ENCODE peak calls at places on chromosomes 1 and 21, in ten cellular contexts. One of them, this sample, is unnamed.

GRCh38 chr1:47249755-47250154 is 17.7 kb upstream of the TAL1 start:
- DNase-seq in upper lobe of right lung: no peak
- DNase-seq in endothelial cell of umbilical vein: no peak
- DNase-seq in psoas muscle: no peak
- DNase-seq in body of pancreas: no peak
- DNase-seq in lower lobe of right lung: no peak
- DNase-seq in HepG2: no peak
- DNase-seq in adrenal gland: no peak
- DNase-seq in transverse colon: no peak
- DNase-seq in thyroid gland: no peak
- DNase-seq in this sample: no peak

GRCh38 chr1:86542626-86543025 is 4.3 kb upstream of the CLCA4 start:
- DNase-seq in upper lobe of right lung: no peak
- DNase-seq in endothelial cell of umbilical vein: peak; percentile 42
- DNase-seq in psoas muscle: no peak
- DNase-seq in body of pancreas: no peak
- DNase-seq in lower lobe of right lung: no peak
- DNase-seq in HepG2: no peak
- DNase-seq in adrenal gland: no peak
- DNase-seq in transverse colon: no peak
- DNase-seq in thyroid gland: no peak
- DNase-seq in this sample: no peak

GRCh38 chr1:17768651-17769241 is 13.6 kb downstream of the ACTL8 start:
- DNase-seq in upper lobe of right lung: no peak
- DNase-seq in endothelial cell of umbilical vein: no peak
- DNase-seq in psoas muscle: peak; percentile 64
- DNase-seq in body of pancreas: peak; percentile 25
- DNase-seq in lower lobe of right lung: no peak
- DNase-seq in HepG2: no peak
- DNase-seq in adrenal gland: no peak
- DNase-seq in transverse colon: peak; percentile 21
- DNase-seq in thyroid gland: no peak
- DNase-seq in this sample: no peak

GRCh38 chr1:205629751-205630150 is 2.1 kb downstream of the ELK4 start:
- DNase-seq in upper lobe of right lung: no peak
- DNase-seq in endothelial cell of umbilical vein: no peak
- DNase-seq in psoas muscle: no peak
- DNase-seq in body of pancreas: no peak
- DNase-seq in lower lobe of right lung: no peak
- DNase-seq in HepG2: no peak
- DNase-seq in adrenal gland: no peak
- DNase-seq in transverse colon: no peak
- DNase-seq in thyroid gland: no peak
- DNase-seq in this sample: no peak

GRCh38 chr1:212513586-212513985 is 80.9 kb downstream of the NENF start:
- DNase-seq in upper lobe of right lung: no peak
- DNase-seq in endothelial cell of umbilical vein: no peak
- DNase-seq in psoas muscle: no peak
- DNase-seq in body of pancreas: no peak
- DNase-seq in lower lobe of right lung: no peak
- DNase-seq in HepG2: no peak
- DNase-seq in adrenal gland: no peak
- DNase-seq in transverse colon: no peak
- DNase-seq in thyroid gland: peak; percentile 13
- DNase-seq in this sample: no peak

GRCh38 chr21:41642399-41642798 is 124.5 kb downstream of the RIPK4 start:
- DNase-seq in upper lobe of right lung: peak; percentile 6
- DNase-seq in endothelial cell of umbilical vein: no peak
- DNase-seq in psoas muscle: no peak
- DNase-seq in body of pancreas: no peak
- DNase-seq in lower lobe of right lung: no peak
- DNase-seq in HepG2: peak; percentile 14
- DNase-seq in adrenal gland: no peak
- DNase-seq in transverse colon: no peak
- DNase-seq in thyroid gland: no peak
- DNase-seq in this sample: peak; percentile 7

GRCh38 chr1:11575553-11575952 is 78.7 kb downstream of the FBXO2 start:
- DNase-seq in upper lobe of right lung: no peak
- DNase-seq in endothelial cell of umbilical vein: no peak
- DNase-seq in psoas muscle: no peak
- DNase-seq in body of pancreas: no peak
- DNase-seq in lower lobe of right lung: no peak
- DNase-seq in HepG2: no peak
- DNase-seq in adrenal gland: no peak
- DNase-seq in transverse colon: no peak
- DNase-seq in thyroid gland: no peak
- DNase-seq in this sample: no peak

GRCh38 chr1:235160395-235160964 is 570 bp downstream of the RBM34 start:
- DNase-seq in upper lobe of right lung: no peak
- DNase-seq in endothelial cell of umbilical vein: no peak
- DNase-seq in psoas muscle: no peak
- DNase-seq in body of pancreas: no peak
- DNase-seq in lower lobe of right lung: no peak
- DNase-seq in HepG2: peak; percentile 50
- DNase-seq in adrenal gland: no peak
- DNase-seq in transverse colon: no peak
- DNase-seq in thyroid gland: no peak
- DNase-seq in this sample: no peak

GRCh38 chr1:162564762-162565218 is 3.3 kb downstream of the UAP1 start:
- DNase-seq in upper lobe of right lung: no peak
- DNase-seq in endothelial cell of umbilical vein: no peak
- DNase-seq in psoas muscle: no peak
- DNase-seq in body of pancreas: no peak
- DNase-seq in lower lobe of right lung: no peak
- DNase-seq in HepG2: no peak
- DNase-seq in adrenal gland: no peak
- DNase-seq in transverse colon: no peak
- DNase-seq in thyroid gland: no peak
- DNase-seq in this sample: no peak
- H3K4me3 ChIP-seq in upper lobe of right lung: no peak overlapping the region
- H3K4me3 ChIP-seq in endothelial cell of umbilical vein: no peak overlapping the region
- H3K4me3 ChIP-seq in psoas muscle: no peak overlapping the region
- H3K4me3 ChIP-seq in body of pancreas: no peak overlapping the region
- H3K4me3 ChIP-seq in lower lobe of right lung: no peak overlapping the region
- H3K4me3 ChIP-seq in HepG2: no peak overlapping the region
- H3K4me3 ChIP-seq in adrenal gland: no peak overlapping the region
- H3K4me3 ChIP-seq in transverse colon: no peak overlapping the region
- H3K4me3 ChIP-seq in thyroid gland: no peak overlapping the region
- H3K4me3 ChIP-seq in this sample: no peak overlapping the region

GRCh38 chr1:183027791-183028190 is 4.6 kb downstream of the LAMC1 start:
- DNase-seq in upper lobe of right lung: no peak
- DNase-seq in endothelial cell of umbilical vein: no peak
- DNase-seq in psoas muscle: no peak
- DNase-seq in body of pancreas: no peak
- DNase-seq in lower lobe of right lung: no peak
- DNase-seq in HepG2: no peak
- DNase-seq in adrenal gland: no peak
- DNase-seq in transverse colon: no peak
- DNase-seq in thyroid gland: no peak
- DNase-seq in this sample: no peak

GRCh38 chr1:183029591-183030000 is 6.4 kb downstream of the LAMC1 start:
- DNase-seq in upper lobe of right lung: no peak
- DNase-seq in endothelial cell of umbilical vein: no peak
- DNase-seq in psoas muscle: no peak
- DNase-seq in body of pancreas: no peak
- DNase-seq in lower lobe of right lung: no peak
- DNase-seq in HepG2: peak; percentile 72
- DNase-seq in adrenal gland: no peak
- DNase-seq in transverse colon: no peak
- DNase-seq in thyroid gland: no peak
- DNase-seq in this sample: no peak

GRCh38 chr1:183032122-183032921 is 9.1 kb downstream of the LAMC1 start:
- DNase-seq in upper lobe of right lung: no peak
- DNase-seq in endothelial cell of umbilical vein: peak; percentile 1
- DNase-seq in psoas muscle: no peak
- DNase-seq in body of pancreas: no peak
- DNase-seq in lower lobe of right lung: no peak
- DNase-seq in HepG2: peak; percentile 58
- DNase-seq in adrenal gland: peak; percentile 27
- DNase-seq in transverse colon: no peak
- DNase-seq in thyroid gland: peak; percentile 32
- DNase-seq in this sample: no peak

GRCh38 chr1:183027031-183027430 is 3.8 kb downstream of the LAMC1 start:
- DNase-seq in upper lobe of right lung: no peak
- DNase-seq in endothelial cell of umbilical vein: no peak
- DNase-seq in psoas muscle: no peak
- DNase-seq in body of pancreas: no peak
- DNase-seq in lower lobe of right lung: no peak
- DNase-seq in HepG2: no peak
- DNase-seq in adrenal gland: no peak
- DNase-seq in transverse colon: no peak
- DNase-seq in thyroid gland: no peak
- DNase-seq in this sample: no peak

GRCh38 chr1:183030053-183030452 is 6.8 kb downstream of the LAMC1 start:
- DNase-seq in upper lobe of right lung: no peak
- DNase-seq in endothelial cell of umbilical vein: no peak
- DNase-seq in psoas muscle: no peak
- DNase-seq in body of pancreas: no peak
- DNase-seq in lower lobe of right lung: no peak
- DNase-seq in HepG2: peak; percentile 97
- DNase-seq in adrenal gland: no peak
- DNase-seq in transverse colon: no peak
- DNase-seq in thyroid gland: no peak
- DNase-seq in this sample: no peak
- H3K4me1 ChIP-seq in upper lobe of right lung: peaks cover 49% of the 10 kb centered on the region
- H3K4me1 ChIP-seq in endothelial cell of umbilical vein: peaks cover 34% of the 10 kb centered on the region
- H3K4me1 ChIP-seq in psoas muscle: peaks cover 70% of the 10 kb centered on the region
- H3K4me1 ChIP-seq in body of pancreas: peaks cover 7% of the 10 kb centered on the region
- H3K4me1 ChIP-seq in lower lobe of right lung: peaks cover 45% of the 10 kb centered on the region
- H3K4me1 ChIP-seq in HepG2: peaks cover 83% of the 10 kb centered on the region
- H3K4me1 ChIP-seq in adrenal gland: peaks cover 73% of the 10 kb centered on the region
- H3K4me1 ChIP-seq in transverse colon: peaks cover 12% of the 10 kb centered on the region
- H3K4me1 ChIP-seq in thyroid gland: peaks cover 52% of the 10 kb centered on the region
- H3K4me1 ChIP-seq in this sample: no peaks in the 10 kb centered on the region

DNA sequence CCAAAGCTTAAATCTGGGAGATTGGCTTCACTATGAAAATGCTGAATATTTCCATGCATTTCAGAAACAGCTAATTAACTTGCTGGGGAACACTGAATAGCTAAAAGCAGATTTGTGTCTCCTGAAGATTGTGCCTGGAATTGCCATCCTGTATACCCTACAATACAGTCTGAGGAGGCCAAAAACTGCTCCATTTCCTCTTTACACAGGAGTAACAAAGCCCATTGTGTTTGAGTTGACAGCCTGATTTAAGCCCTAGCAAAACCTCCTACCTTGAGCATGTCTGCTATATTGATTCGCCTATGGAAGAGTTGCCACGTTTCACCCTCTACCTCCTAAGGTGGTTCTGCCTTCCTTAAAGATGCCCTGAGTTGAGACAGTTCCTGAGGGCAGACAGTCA is 1.5 kb upstream of the PIK3R3 start:
- DNase-seq in upper lobe of right lung: no peak
- DNase-seq in endothelial cell of umbilical vein: peak; percentile 48
- DNase-seq in psoas muscle: no peak
- DNase-seq in body of pancreas: no peak
- DNase-seq in lower lobe of right lung: no peak
- DNase-seq in HepG2: no peak
- DNase-seq in adrenal gland: no peak
- DNase-seq in transverse colon: no peak
- DNase-seq in thyroid gland: no peak
- DNase-seq in this sample: no peak
- H3K4me3 ChIP-seq in upper lobe of right lung: peak overlapping the region; percentile 80
- H3K4me3 ChIP-seq in endothelial cell of umbilical vein: peak overlapping the region; percentile 69
- H3K4me3 ChIP-seq in psoas muscle: peak overlapping the region; percentile 80
- H3K4me3 ChIP-seq in body of pancreas: no peak overlapping the region
- H3K4me3 ChIP-seq in lower lobe of right lung: peak overlapping the region; percentile 76
- H3K4me3 ChIP-seq in HepG2: no peak overlapping the region
- H3K4me3 ChIP-seq in adrenal gland: no peak overlapping the region
- H3K4me3 ChIP-seq in transverse colon: no peak overlapping the region
- H3K4me3 ChIP-seq in thyroid gland: no peak overlapping the region
- H3K4me3 ChIP-seq in this sample: no peak overlapping the region

GRCh38 chr1:161019767-161020572 is 982 bp downstream of the F11R start:
- DNase-seq in upper lobe of right lung: peak; percentile 23
- DNase-seq in endothelial cell of umbilical vein: peak; percentile 88
- DNase-seq in psoas muscle: no peak
- DNase-seq in body of pancreas: no peak
- DNase-seq in lower lobe of right lung: no peak
- DNase-seq in HepG2: no peak
- DNase-seq in adrenal gland: no peak
- DNase-seq in transverse colon: no peak
- DNase-seq in thyroid gland: no peak
- DNase-seq in this sample: no peak

GRCh38 chr1:161021959-161022332 is 994 bp upstream of the F11R start:
- DNase-seq in upper lobe of right lung: no peak
- DNase-seq in endothelial cell of umbilical vein: no peak
- DNase-seq in psoas muscle: no peak
- DNase-seq in body of pancreas: no peak
- DNase-seq in lower lobe of right lung: no peak
- DNase-seq in HepG2: peak; percentile 49
- DNase-seq in adrenal gland: no peak
- DNase-seq in transverse colon: no peak
- DNase-seq in thyroid gland: no peak
- DNase-seq in this sample: no peak

GRCh38 chr1:161020573-161021167 is at the start of gene F11R:
- DNase-seq in upper lobe of right lung: peak; percentile 87
- DNase-seq in endothelial cell of umbilical vein: peak; percentile 66
- DNase-seq in psoas muscle: peak; percentile 53
- DNase-seq in body of pancreas: peak; percentile 69
- DNase-seq in lower lobe of right lung: peak; percentile 79
- DNase-seq in HepG2: peak; percentile 62
- DNase-seq in adrenal gland: peak; percentile 61
- DNase-seq in transverse colon: peak; percentile 75
- DNase-seq in thyroid gland: peak; percentile 68
- DNase-seq in this sample: no peak

GRCh38 chr1:161018631-161018930 is 2.4 kb downstream of the F11R start:
- DNase-seq in upper lobe of right lung: no peak
- DNase-seq in endothelial cell of umbilical vein: no peak
- DNase-seq in psoas muscle: no peak
- DNase-seq in body of pancreas: no peak
- DNase-seq in lower lobe of right lung: no peak
- DNase-seq in HepG2: no peak
- DNase-seq in adrenal gland: no peak
- DNase-seq in transverse colon: no peak
- DNase-seq in thyroid gland: no peak
- DNase-seq in this sample: no peak

DNA sequence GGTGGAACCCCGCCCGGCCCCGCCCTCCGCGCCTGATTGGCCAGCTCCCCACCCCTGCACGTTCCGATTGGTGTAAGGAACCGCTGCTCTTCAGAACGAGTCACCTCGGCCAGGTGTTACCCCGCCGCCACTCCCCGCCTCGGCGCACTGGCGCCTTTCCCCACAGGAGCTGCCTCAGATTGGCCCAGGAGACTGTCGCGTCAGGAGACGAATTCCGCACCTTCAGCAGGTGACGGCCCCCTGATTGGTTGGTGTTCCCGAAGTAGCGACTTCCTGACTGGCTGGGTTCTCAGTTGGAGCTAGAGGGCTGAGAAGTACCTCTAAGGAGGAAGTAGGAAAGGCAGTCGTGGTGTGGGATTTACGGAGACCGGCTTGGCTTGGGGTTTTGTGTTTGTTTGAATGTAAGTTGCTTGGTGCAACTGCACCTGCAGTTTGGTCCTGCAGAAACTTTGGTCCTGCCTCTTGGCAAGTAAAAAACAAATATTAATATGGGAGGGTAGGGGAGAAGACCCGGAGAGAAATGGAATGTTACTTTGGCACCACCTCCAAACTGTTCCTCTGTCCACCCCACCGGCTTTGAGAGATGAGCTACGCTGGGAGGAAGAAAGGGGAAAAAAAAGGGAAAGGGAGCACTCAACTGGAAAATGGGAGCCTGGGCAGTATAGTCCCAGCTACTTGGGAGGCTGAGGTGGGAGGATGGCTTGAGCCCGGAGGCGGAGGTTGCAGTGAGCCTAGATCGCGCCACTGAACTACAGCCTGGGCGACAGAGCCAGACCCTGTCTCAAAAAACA is 411 bp upstream of the F11R start:
- DNase-seq in upper lobe of right lung: peak; percentile 98
- DNase-seq in endothelial cell of umbilical vein: peak; percentile 84
- DNase-seq in psoas muscle: peak; percentile 75
- DNase-seq in body of pancreas: peak; percentile 99
- DNase-seq in lower lobe of right lung: peak; percentile 97
- DNase-seq in HepG2: peak; percentile 88
- DNase-seq in adrenal gland: peak; percentile 91
- DNase-seq in transverse colon: peak; percentile 97
- DNase-seq in thyroid gland: peak; percentile 99
- DNase-seq in this sample: peak; percentile 98
- H3K4me1 ChIP-seq in upper lobe of right lung: peaks cover 45% of the 10 kb centered on the region
- H3K4me1 ChIP-seq in endothelial cell of umbilical vein: peaks cover 39% of the 10 kb centered on the region
- H3K4me1 ChIP-seq in psoas muscle: peaks cover 6% of the 10 kb centered on the region
- H3K4me1 ChIP-seq in body of pancreas: peaks cover 49% of the 10 kb centered on the region
- H3K4me1 ChIP-seq in lower lobe of right lung: peaks cover 37% of the 10 kb centered on the region
- H3K4me1 ChIP-seq in HepG2: peaks cover 51% of the 10 kb centered on the region
- H3K4me1 ChIP-seq in adrenal gland: peaks cover 35% of the 10 kb centered on the region
- H3K4me1 ChIP-seq in transverse colon: peaks cover 18% of the 10 kb centered on the region
- H3K4me1 ChIP-seq in thyroid gland: peaks cover 29% of the 10 kb centered on the region
- H3K4me1 ChIP-seq in this sample: no peaks in the 10 kb centered on the region

This sample was measured in Peyer's patch.